ENCODE peak calls at places on chromosome 12, in seven cellular contexts. One of them, this sample, is unnamed.

GRCh38 chr12:3215410-3215975 is 138.3 kb downstream of the TSPAN9 start:
- DNase-seq in ascending aorta: no peak
- DNase-seq in GM12865: no peak
- DNase-seq in stimulated activated CD4-positive, alpha-beta T cell treated with anti-CD3 and anti-CD28 coated beads, Interleukin-15, amount 100 ng/mL, for 24 hours: no peak
- DNase-seq in posterior cingulate gyrus: no peak
- DNase-seq in naive thymus-derived CD8-positive, alpha-beta T cell: no peak
- DNase-seq in stimulated activated CD8-positive, alpha-beta memory T cell treated with anti-CD3 and anti-CD28 coated beads, Interleukin-7, amount 100 ng/mL, for 24 hours: no peak
- DNase-seq in this sample: no peak

GRCh38 chr12:111288771-111289170 is 80.1 kb downstream of the PHETA1 start:
- DNase-seq in stimulated activated CD4-positive, alpha-beta T cell treated with anti-CD3 and anti-CD28 coated beads, Interleukin-15, amount 100 ng/mL, for 24 hours: no peak
- DNase-seq in stimulated activated CD8-positive, alpha-beta memory T cell treated with anti-CD3 and anti-CD28 coated beads, Interleukin-7, amount 100 ng/mL, for 24 hours: no peak
- DNase-seq in naive thymus-derived CD8-positive, alpha-beta T cell: no peak
- DNase-seq in posterior cingulate gyrus: no peak
- DNase-seq in ascending aorta: no peak
- DNase-seq in GM12865: no peak
- DNase-seq in this sample: no peak

GRCh38 chr12:120056739-120057138 is 59.8 kb downstream of the RAB35 start:
- DNase-seq in posterior cingulate gyrus: no peak
- DNase-seq in stimulated activated CD4-positive, alpha-beta T cell treated with anti-CD3 and anti-CD28 coated beads, Interleukin-15, amount 100 ng/mL, for 24 hours: no peak
- DNase-seq in GM12865: no peak
- DNase-seq in stimulated activated CD8-positive, alpha-beta memory T cell treated with anti-CD3 and anti-CD28 coated beads, Interleukin-7, amount 100 ng/mL, for 24 hours: no peak
- DNase-seq in naive thymus-derived CD8-positive, alpha-beta T cell: no peak
- DNase-seq in ascending aorta: no peak
- DNase-seq in this sample: no peak

GRCh38 chr12:63967358-63967757 is 122.9 kb downstream of the SRGAP1 start:
- DNase-seq in posterior cingulate gyrus: no peak
- DNase-seq in stimulated activated CD4-positive, alpha-beta T cell treated with anti-CD3 and anti-CD28 coated beads, Interleukin-15, amount 100 ng/mL, for 24 hours: no peak
- DNase-seq in naive thymus-derived CD8-positive, alpha-beta T cell: no peak
- DNase-seq in ascending aorta: no peak
- DNase-seq in GM12865: no peak
- DNase-seq in stimulated activated CD8-positive, alpha-beta memory T cell treated with anti-CD3 and anti-CD28 coated beads, Interleukin-7, amount 100 ng/mL, for 24 hours: no peak
- DNase-seq in this sample: no peak

GRCh38 chr12:10641735-10642500 is 28.5 kb upstream of the MAGOHB start:
- DNase-seq in ascending aorta: no peak
- DNase-seq in stimulated activated CD4-positive, alpha-beta T cell treated with anti-CD3 and anti-CD28 coated beads, Interleukin-15, amount 100 ng/mL, for 24 hours: no peak
- DNase-seq in GM12865: no peak
- DNase-seq in posterior cingulate gyrus: no peak
- DNase-seq in naive thymus-derived CD8-positive, alpha-beta T cell: no peak
- DNase-seq in stimulated activated CD8-positive, alpha-beta memory T cell treated with anti-CD3 and anti-CD28 coated beads, Interleukin-7, amount 100 ng/mL, for 24 hours: no peak
- DNase-seq in this sample: no peak

GRCh38 chr12:75965661-75966060 is 65.9 kb downstream of the PHLDA1 start:
- DNase-seq in naive thymus-derived CD8-positive, alpha-beta T cell: no peak
- DNase-seq in ascending aorta: no peak
- DNase-seq in posterior cingulate gyrus: no peak
- DNase-seq in stimulated activated CD4-positive, alpha-beta T cell treated with anti-CD3 and anti-CD28 coated beads, Interleukin-15, amount 100 ng/mL, for 24 hours: no peak
- DNase-seq in stimulated activated CD8-positive, alpha-beta memory T cell treated with anti-CD3 and anti-CD28 coated beads, Interleukin-7, amount 100 ng/mL, for 24 hours: no peak
- DNase-seq in GM12865: no peak
- DNase-seq in this sample: no peak

GRCh38 chr12:113003631-113004030 is 25.3 kb downstream of the OAS2 start:
- DNase-seq in naive thymus-derived CD8-positive, alpha-beta T cell: no peak
- DNase-seq in stimulated activated CD4-positive, alpha-beta T cell treated with anti-CD3 and anti-CD28 coated beads, Interleukin-15, amount 100 ng/mL, for 24 hours: no peak
- DNase-seq in posterior cingulate gyrus: no peak
- DNase-seq in ascending aorta: peak
- DNase-seq in stimulated activated CD8-positive, alpha-beta memory T cell treated with anti-CD3 and anti-CD28 coated beads, Interleukin-7, amount 100 ng/mL, for 24 hours: no peak
- DNase-seq in GM12865: no peak
- DNase-seq in this sample: no peak

GRCh38 chr12:91695964-91696363 is 449.7 kb downstream of the BTG1 start:
- DNase-seq in stimulated activated CD4-positive, alpha-beta T cell treated with anti-CD3 and anti-CD28 coated beads, Interleukin-15, amount 100 ng/mL, for 24 hours: no peak
- DNase-seq in GM12865: no peak
- DNase-seq in naive thymus-derived CD8-positive, alpha-beta T cell: no peak
- DNase-seq in stimulated activated CD8-positive, alpha-beta memory T cell treated with anti-CD3 and anti-CD28 coated beads, Interleukin-7, amount 100 ng/mL, for 24 hours: no peak
- DNase-seq in posterior cingulate gyrus: no peak
- DNase-seq in ascending aorta: no peak
- DNase-seq in this sample: no peak

GRCh38 chr12:53060064-53060720 is 10.3 kb downstream of the TNS2 start:
- DNase-seq in GM12865: no peak
- DNase-seq in ascending aorta: peak
- DNase-seq in stimulated activated CD8-positive, alpha-beta memory T cell treated with anti-CD3 and anti-CD28 coated beads, Interleukin-7, amount 100 ng/mL, for 24 hours: no peak
- DNase-seq in stimulated activated CD4-positive, alpha-beta T cell treated with anti-CD3 and anti-CD28 coated beads, Interleukin-15, amount 100 ng/mL, for 24 hours: no peak
- DNase-seq in posterior cingulate gyrus: no peak
- DNase-seq in naive thymus-derived CD8-positive, alpha-beta T cell: no peak
- DNase-seq in this sample: no peak

GRCh38 chr12:99529966-99530365 is 117.6 kb upstream of the GARIN6 start:
- DNase-seq in ascending aorta: no peak
- DNase-seq in stimulated activated CD8-positive, alpha-beta memory T cell treated with anti-CD3 and anti-CD28 coated beads, Interleukin-7, amount 100 ng/mL, for 24 hours: no peak
- DNase-seq in stimulated activated CD4-positive, alpha-beta T cell treated with anti-CD3 and anti-CD28 coated beads, Interleukin-15, amount 100 ng/mL, for 24 hours: no peak
- DNase-seq in GM12865: peak
- DNase-seq in naive thymus-derived CD8-positive, alpha-beta T cell: no peak
- DNase-seq in posterior cingulate gyrus: no peak
- DNase-seq in this sample: no peak